ENCODE peak calls at places on chromosome 7, in eight cellular contexts. Q, Z, N, M, I, T, B and W are unnamed samples.

GRCh38 chr7:99092064-99092720 is 51.7 kb downstream of the SMURF1 start:
- DNase-seq in Z (no peak), I (no peak), T (no peak), B (no peak), M (no peak), N (no peak), Q (no peak), W (no peak)

GRCh38 chr7:100639995-100640394 is 1.4 kb downstream of the TFR2 start:
- DNase-seq in I (no peak), B (no peak), N (no peak), Z (no peak), T (no peak), Q (no peak), M (no peak), W (no peak)

GRCh38 chr7:18685961-18686360 is 190.4 kb downstream of the HDAC9 start:
- DNase-seq in Q (no peak), Z (no peak), I (peak), M (peak), N (no peak), T (no peak), B (no peak), W (no peak)

GRCh38 chr7:121379930-121380329 is 16.2 kb downstream of the FAM3C start:
- DNase-seq in Q (no peak), B (no peak), Z (no peak), T (no peak), I (no peak), N (no peak), M (no peak), W (no peak)

GRCh38 chr7:69062020-69062760 is 536.1 kb upstream of the AUTS2 start:
- DNase-seq in M (peak), Z (no peak), Q (no peak), B (no peak), T (no peak), I (peak), N (peak), W (no peak)

GRCh38 chr7:154503962-154504550 is 451.9 kb downstream of the DPP6 start:
- DNase-seq in Q (no peak), B (peak), Z (no peak), I (peak), N (peak), T (no peak), M (peak), W (peak)

GRCh38 chr7:134669845-134670373 is 23.3 kb downstream of the BPGM start:
- DNase-seq in I (peak), M (peak), Q (peak), B (no peak), T (no peak), Z (no peak), N (peak), W (no peak)

GRCh38 chr7:7099584-7100014 is 82.7 kb upstream of the C1GALT1 start:
- DNase-seq in Z (peak), M (peak), Q (no peak), T (peak), N (peak), B (no peak), I (peak), W (no peak)

GRCh38 chr7:48424731-48425130 is 253.5 kb downstream of the ABCA13 start:
- DNase-seq in B (peak), I (peak), M (peak), Z (no peak), T (no peak), Q (no peak), N (no peak), W (no peak)

GRCh38 chr7:107464666-107465065 is 5.2 kb upstream of the GPR22 start:
- DNase-seq in Q (no peak), B (no peak), N (no peak), I (no peak), M (peak), Z (no peak), T (no peak), W (no peak)

GRCh38 chr7:1505731-1506550 is 1.8 kb upstream of the INTS1 start:
- DNase-seq in B (peak), I (no peak), M (no peak), T (no peak), N (no peak), Z (no peak), Q (no peak), W (no peak)

GRCh38 chr7:139639563-139639962 is 116.1 kb downstream of the CLEC2L start:
- DNase-seq in Q (no peak), B (no peak), T (no peak), Z (no peak), N (no peak), M (no peak), I (no peak), W (no peak)

GRCh38 chr7:72444023-72444776 is 32.1 kb upstream of the CALN1 start:
- DNase-seq in Q (no peak), I (no peak), B (no peak), Z (no peak), T (no peak), N (no peak), M (no peak), W (peak)

GRCh38 chr7:25750738-25751529 is 401.1 kb upstream of the NFE2L3 start:
- DNase-seq in I (peak), Q (no peak), M (no peak), Z (no peak), T (no peak), N (no peak), B (no peak), W (no peak)

GRCh38 chr7:135525426-135525825 is 15.5 kb upstream of the CNOT4 start:
- DNase-seq in I (no peak), Z (no peak), Q (no peak), T (no peak), B (no peak), M (no peak), N (no peak), W (no peak)

GRCh38 chr7:91323759-91324158 is 59.5 kb downstream of the FZD1 start:
- DNase-seq in I (no peak), Z (peak), N (no peak), B (no peak), M (no peak), Q (no peak), T (no peak), W (no peak)

GRCh38 chr7:107966701-107967100 is 36.3 kb downstream of the LAMB1 start:
- DNase-seq in T (no peak), N (peak), Z (no peak), Q (no peak), I (peak), M (peak), B (no peak), W (no peak)

GRCh38 chr7:45646207-45646821 is 72.1 kb downstream of the ADCY1 start:
- DNase-seq in Z (no peak), T (no peak), B (no peak), Q (no peak), M (no peak), I (no peak), N (no peak), W (no peak)

GRCh38 chr7:26183545-26184282 is 16.8 kb downstream of the HNRNPA2B1 start:
- DNase-seq in I (no peak), Z (no peak), B (no peak), Q (no peak), M (no peak), T (no peak), N (no peak), W (no peak)

GRCh38 chr7:28107960-28108359 is 72.6 kb downstream of the JAZF1 start:
- DNase-seq in B (no peak), M (peak), Q (no peak), N (peak), I (no peak), Z (no peak), T (no peak), W (no peak)

GRCh38 chr7:130463553-130464434 is 23.0 kb upstream of the CEP41 start:
- DNase-seq in Q (no peak), N (no peak), B (no peak), I (no peak), M (no peak), T (no peak), Z (no peak), W (no peak)

GRCh38 chr7:120404042-120404441 is 131.1 kb downstream of the KCND2 start:
- DNase-seq in I (no peak), N (no peak), T (no peak), Z (no peak), M (no peak), Q (no peak), B (no peak), W (no peak)

GRCh38 chr7:152869677-152870051 is 110.1 kb downstream of the ACTR3B start:
- DNase-seq in B (no peak), N (no peak), Z (no peak), Q (no peak), T (no peak), M (no peak), I (no peak), W (no peak)

GRCh38 chr7:2757361-2757903 is 69.4 kb downstream of the AMZ1 start:
- DNase-seq in M (peak), I (peak), N (no peak), Z (no peak), Q (no peak), B (no peak), T (peak), W (peak)

GRCh38 chr7:116953727-116954442 is 584 bp downstream of the ST7 start:
- DNase-seq in Q (peak), M (peak), Z (peak), B (peak), T (peak), I (peak), N (peak), W (peak)

GRCh38 chr7:6202117-6202516 is 70.3 kb downstream of the CYTH3 start:
- DNase-seq in Q (no peak), I (no peak), T (peak), N (no peak), M (no peak), Z (no peak), B (no peak), W (no peak)

GRCh38 chr7:2477447-2478386 is 1.5 kb upstream of the GRIFIN start:
- DNase-seq in T (peak), B (peak), I (peak), M (peak), Q (peak), N (peak), Z (no peak), W (peak)

GRCh38 chr7:42699415-42700178 is 212.3 kb downstream of the C7orf25 start:
- DNase-seq in Q (no peak), I (no peak), M (no peak), N (no peak), Z (no peak), T (no peak), B (no peak), W (no peak)

GRCh38 chr7:106071356-106071998 is 40.6 kb downstream of the SYPL1 start:
- DNase-seq in Z (no peak), M (peak), N (peak), Q (peak), T (no peak), I (no peak), B (peak), W (peak)

GRCh38 chr7:96219382-96220130 is 102.3 kb downstream of the SLC25A13 start:
- DNase-seq in B (no peak), M (peak), I (no peak), N (peak), T (no peak), Z (no peak), Q (no peak), W (no peak)

GRCh38 chr7:135188298-135188984 is 17.9 kb upstream of the CYREN start:
- DNase-seq in I (no peak), N (no peak), Z (no peak), B (peak), Q (no peak), M (no peak), T (no peak), W (peak)

GRCh38 chr7:375901-376305 is 85.9 kb downstream of the FOXL3 start:
- DNase-seq in Q (no peak), M (no peak), B (no peak), Z (peak), T (no peak), I (no peak), N (no peak), W (no peak)

GRCh38 chr7:141304291-141304690 is 230.4 kb downstream of the TMEM178B start:
- DNase-seq in I (no peak), B (no peak), Q (no peak), T (no peak), N (no peak), M (no peak), Z (no peak), W (no peak)

GRCh38 chr7:4270941-4271715 is 411.0 kb upstream of the FOXK1 start:
- DNase-seq in M (no peak), B (no peak), I (no peak), Z (no peak), N (no peak), Q (no peak), T (no peak), W (no peak)

GRCh38 chr7:115122388-115122787 is 200.5 kb downstream of the MDFIC start:
- DNase-seq in B (no peak), Q (no peak), I (no peak), Z (no peak), T (no peak), N (no peak), M (no peak), W (no peak)

GRCh38 chr7:159084069-159084801 is 60.4 kb downstream of the VIPR2 start:
- DNase-seq in N (no peak), T (peak), Q (no peak), M (no peak), B (no peak), Z (no peak), I (no peak), W (no peak)

GRCh38 chr7:1123721-1124120 is 35.8 kb downstream of the GPER1 start:
- DNase-seq in N (peak), B (no peak), I (peak), Z (peak), Q (no peak), M (peak), T (peak), W (no peak)

GRCh38 chr7:27866256-27866655 is 126.3 kb downstream of the TAX1BP1 start:
- DNase-seq in B (no peak), Q (no peak), N (no peak), T (no peak), M (no peak), Z (no peak), I (no peak), W (no peak)

GRCh38 chr7:86645174-86645566 is 1.5 kb downstream of the GRM3 start:
- DNase-seq in B (peak), T (no peak), M (no peak), I (no peak), Z (no peak), N (no peak), Q (no peak), W (no peak)

DNA sequence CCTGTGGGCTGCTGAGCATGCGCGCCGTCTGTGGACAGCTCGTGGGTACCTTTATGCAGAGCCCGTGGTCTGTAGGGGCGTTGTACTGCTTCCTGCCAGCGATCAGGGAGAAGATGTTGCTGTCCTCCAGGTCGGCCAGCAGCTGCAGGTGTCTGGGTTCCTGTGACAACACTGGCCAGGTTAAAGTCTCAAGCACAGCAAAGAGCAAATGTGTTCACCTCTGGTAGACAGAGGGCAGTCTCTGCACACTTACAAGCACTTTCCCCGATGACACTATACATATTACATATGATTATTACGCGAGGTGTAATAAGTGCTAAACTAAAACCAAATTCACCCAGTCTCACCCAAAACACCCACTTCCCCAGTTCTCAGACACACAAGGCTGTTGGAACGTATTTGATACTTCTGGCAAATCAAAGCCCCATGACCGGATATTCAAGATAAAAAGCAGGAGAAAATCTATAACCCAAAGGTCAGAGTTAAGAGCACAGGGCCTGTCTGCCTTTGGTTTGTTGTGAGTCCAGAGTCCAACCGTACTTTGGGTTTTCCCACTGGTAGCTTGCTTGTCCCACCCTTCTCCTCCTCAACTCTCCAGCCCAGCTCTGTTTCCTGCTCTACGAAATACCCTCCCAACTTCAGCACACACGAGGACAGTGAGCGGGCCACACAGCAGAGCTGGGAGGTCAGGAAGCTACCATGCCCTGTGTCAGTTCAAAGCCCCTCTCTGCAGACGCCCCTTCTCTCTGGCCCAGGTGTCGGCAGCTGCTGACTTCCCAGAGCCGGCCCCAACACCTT is 49.7 kb upstream of the DDC start:
- DNase-seq in N (no peak), Z (no peak), B (no peak), Q (no peak), M (no peak), T (no peak), I (no peak), W (no peak)
- TF ChIP-seq CTCF in N (peak), Z (no peak), B (peak), Q (peak), M (peak), T (peak), I (peak), W (peak)

GRCh38 chr7:150322833-150323681 is at the start of the genes ACTR3C and LRRC61:
- DNase-seq in I (peak), B (peak), Z (peak), Q (peak), N (no peak), M (peak), T (peak), W (peak)
- TF ChIP-seq CTCF in I (no peak), B (peak), Z (no peak), Q (no peak), N (no peak), M (no peak), T (no peak), W (peak)

GRCh38 chr7:124162667-124163066 is 129.8 kb upstream of the TMEM229A start:
- DNase-seq in I (no peak), Z (no peak), Q (no peak), B (no peak), N (peak), T (no peak), M (peak), W (no peak)
- TF ChIP-seq CTCF in I (no peak), Z (no peak), Q (no peak), B (no peak), N (no peak), T (no peak), M (no peak), W (no peak)

GRCh38 chr7:21293771-21294170 is 134.1 kb upstream of the SP4 start:
- DNase-seq in B (no peak), Z (no peak), N (no peak), M (no peak), Q (no peak), T (no peak), I (no peak), W (no peak)
- TF ChIP-seq CTCF in B (peak), Z (no peak), N (no peak), M (no peak), Q (no peak), T (no peak), I (no peak), W (no peak)

GRCh38 chr7:113289140-113289740 is 170.9 kb upstream of the SMIM30 start:
- DNase-seq in N (peak), M (peak), B (peak), Q (no peak), Z (no peak), I (peak), T (no peak), W (peak)
- TF ChIP-seq CTCF in N (peak), M (peak), B (peak), Q (no peak), Z (no peak), I (peak), T (peak), W (peak)

GRCh38 chr7:44490351-44491200 is at the start of gene NUDCD3:
- DNase-seq in B (peak), Z (peak), Q (peak), I (peak), M (peak), T (peak), N (peak), W (peak)
- TF ChIP-seq CTCF in B (peak), Z (no peak), Q (no peak), I (peak), M (peak), T (no peak), N (no peak), W (no peak)

GRCh38 chr7:112080974-112081373 is 125.2 kb downstream of the DOCK4 start:
- DNase-seq in N (peak), T (no peak), B (no peak), M (peak), Q (no peak), Z (no peak), I (peak), W (no peak)

GRCh38 chr7:112079122-112079521 is 127.1 kb downstream of the DOCK4 start:
- DNase-seq in N (no peak), M (no peak), Z (no peak), Q (no peak), I (no peak), T (no peak), B (no peak), W (no peak)

GRCh38 chr7:112081778-112082177 is 124.4 kb downstream of the DOCK4 start:
- DNase-seq in Z (no peak), N (no peak), T (no peak), B (no peak), M (no peak), Q (no peak), I (no peak), W (no peak)

GRCh38 chr7:112080441-112080840 is 125.8 kb downstream of the DOCK4 start:
- DNase-seq in B (peak), Z (no peak), T (no peak), N (peak), I (peak), Q (no peak), M (peak), W (peak)

DNA sequence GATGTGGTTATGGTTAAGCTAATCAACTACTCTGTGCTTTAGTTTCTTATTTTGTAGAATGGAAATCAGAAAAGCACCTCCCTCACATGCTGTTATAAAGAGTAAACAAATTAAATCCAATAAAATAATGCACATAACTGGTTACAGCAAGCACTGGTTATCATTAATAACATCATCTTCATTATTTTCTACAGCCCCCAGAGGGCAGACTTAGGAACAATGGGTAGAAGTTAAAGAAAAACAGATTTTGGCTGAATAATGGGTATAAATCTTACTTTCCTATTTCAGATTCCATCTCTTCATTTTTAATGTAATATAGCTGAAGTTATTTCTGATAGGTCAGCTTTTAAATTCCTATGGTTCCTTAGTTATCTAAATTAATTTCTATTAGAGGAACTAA is 126.5 kb downstream of the DOCK4 start:
- DNase-seq in M (peak), Q (no peak), Z (no peak), I (peak), N (peak), B (no peak), T (no peak), W (no peak)
- TF ChIP-seq CTCF in M (no peak), Q (no peak), Z (no peak), I (peak), N (peak), B (peak), T (no peak), W (no peak)